ENCODE peak calls at places on chromosome 19, in eight cellular contexts. One of them, this sample, is unnamed.

GRCh38 chr19:31164666-31165265 is 184.5 kb downstream of the TSHZ3 start:
- DNase-seq in activated CD8-positive, alpha-beta memory T cell treated with anti-CD3 and anti-CD28 coated beads for 1 hour: no peak
- DNase-seq in anterior cingulate cortex: no peak
- DNase-seq in endodermal cell: peak; percentile 32
- DNase-seq in mucosa of gallbladder: no peak
- DNase-seq in heart left ventricle: no peak
- DNase-seq in HCT116: no peak
- DNase-seq in NCI-H1417: no peak
- DNase-seq in this sample: no peak

GRCh38 chr19:46716013-46716671 is 772 bp downstream of the PRKD2 start:
- DNase-seq in activated CD8-positive, alpha-beta memory T cell treated with anti-CD3 and anti-CD28 coated beads for 1 hour: no peak
- DNase-seq in anterior cingulate cortex: no peak
- DNase-seq in endodermal cell: peak; percentile 82
- DNase-seq in mucosa of gallbladder: no peak
- DNase-seq in heart left ventricle: no peak
- DNase-seq in HCT116: no peak
- DNase-seq in NCI-H1417: no peak
- DNase-seq in this sample: no peak

GRCh38 chr19:45771331-45771933 is 2.4 kb upstream of the SIX5 start:
- DNase-seq in activated CD8-positive, alpha-beta memory T cell treated with anti-CD3 and anti-CD28 coated beads for 1 hour: no peak
- DNase-seq in anterior cingulate cortex: no peak
- DNase-seq in endodermal cell: peak; percentile 74
- DNase-seq in mucosa of gallbladder: no peak
- DNase-seq in heart left ventricle: peak; percentile 39
- DNase-seq in HCT116: no peak
- DNase-seq in NCI-H1417: no peak
- DNase-seq in this sample: no peak

GRCh38 chr19:17762505-17763229 is 11.4 kb downstream of the FCHO1 start:
- DNase-seq in activated CD8-positive, alpha-beta memory T cell treated with anti-CD3 and anti-CD28 coated beads for 1 hour: no peak
- DNase-seq in anterior cingulate cortex: no peak
- DNase-seq in endodermal cell: peak; percentile 92
- DNase-seq in mucosa of gallbladder: no peak
- DNase-seq in heart left ventricle: no peak
- DNase-seq in HCT116: no peak
- DNase-seq in NCI-H1417: no peak
- DNase-seq in this sample: no peak

GRCh38 chr19:44845286-44845611 is 848 bp upstream of the NECTIN2 start:
- DNase-seq in activated CD8-positive, alpha-beta memory T cell treated with anti-CD3 and anti-CD28 coated beads for 1 hour: no peak
- DNase-seq in anterior cingulate cortex: no peak
- DNase-seq in endodermal cell: no peak
- DNase-seq in mucosa of gallbladder: no peak
- DNase-seq in heart left ventricle: peak; percentile 43
- DNase-seq in HCT116: no peak
- DNase-seq in NCI-H1417: no peak
- DNase-seq in this sample: no peak

GRCh38 chr19:31648347-31648746 is 299.1 kb upstream of the TSHZ3 start:
- DNase-seq in activated CD8-positive, alpha-beta memory T cell treated with anti-CD3 and anti-CD28 coated beads for 1 hour: no peak
- DNase-seq in anterior cingulate cortex: no peak
- DNase-seq in endodermal cell: no peak
- DNase-seq in mucosa of gallbladder: no peak
- DNase-seq in heart left ventricle: no peak
- DNase-seq in HCT116: no peak
- DNase-seq in NCI-H1417: no peak
- DNase-seq in this sample: no peak

GRCh38 chr19:35257113-35257461 is 8.3 kb downstream of the LSR start:
- DNase-seq in activated CD8-positive, alpha-beta memory T cell treated with anti-CD3 and anti-CD28 coated beads for 1 hour: no peak
- DNase-seq in anterior cingulate cortex: no peak
- DNase-seq in endodermal cell: no peak
- DNase-seq in mucosa of gallbladder: no peak
- DNase-seq in heart left ventricle: no peak
- DNase-seq in HCT116: no peak
- DNase-seq in NCI-H1417: no peak
- DNase-seq in this sample: no peak

GRCh38 chr19:45428385-45429231 is 4.9 kb upstream of the ERCC1 start:
- DNase-seq in activated CD8-positive, alpha-beta memory T cell treated with anti-CD3 and anti-CD28 coated beads for 1 hour: no peak
- DNase-seq in anterior cingulate cortex: no peak
- DNase-seq in endodermal cell: peak; percentile 88
- DNase-seq in mucosa of gallbladder: no peak
- DNase-seq in heart left ventricle: peak; percentile 86
- DNase-seq in HCT116: no peak
- DNase-seq in NCI-H1417: no peak
- DNase-seq in this sample: no peak

GRCh38 chr19:48635966-48636858 is 967 bp downstream of the DBP start:
- DNase-seq in activated CD8-positive, alpha-beta memory T cell treated with anti-CD3 and anti-CD28 coated beads for 1 hour: no peak
- DNase-seq in anterior cingulate cortex: no peak
- DNase-seq in endodermal cell: peak; percentile 62
- DNase-seq in mucosa of gallbladder: no peak
- DNase-seq in heart left ventricle: peak; percentile 79
- DNase-seq in HCT116: no peak
- DNase-seq in NCI-H1417: no peak
- DNase-seq in this sample: no peak

GRCh38 chr19:11034449-11035213 is 54.6 kb upstream of the LDLR start:
- DNase-seq in activated CD8-positive, alpha-beta memory T cell treated with anti-CD3 and anti-CD28 coated beads for 1 hour: no peak
- DNase-seq in anterior cingulate cortex: no peak
- DNase-seq in endodermal cell: no peak
- DNase-seq in mucosa of gallbladder: no peak
- DNase-seq in heart left ventricle: no peak
- DNase-seq in HCT116: no peak
- DNase-seq in NCI-H1417: no peak
- DNase-seq in this sample: no peak

GRCh38 chr19:21466627-21467026 is 38.8 kb upstream of the ZNF429 start:
- DNase-seq in activated CD8-positive, alpha-beta memory T cell treated with anti-CD3 and anti-CD28 coated beads for 1 hour: no peak
- DNase-seq in anterior cingulate cortex: no peak
- DNase-seq in endodermal cell: no peak
- DNase-seq in mucosa of gallbladder: no peak
- DNase-seq in heart left ventricle: no peak
- DNase-seq in HCT116: no peak
- DNase-seq in NCI-H1417: no peak
- DNase-seq in this sample: no peak

GRCh38 chr19:52742516-52742915 is 7.7 kb upstream of the ZNF611 start:
- DNase-seq in activated CD8-positive, alpha-beta memory T cell treated with anti-CD3 and anti-CD28 coated beads for 1 hour: no peak
- DNase-seq in anterior cingulate cortex: no peak
- DNase-seq in endodermal cell: no peak
- DNase-seq in mucosa of gallbladder: no peak
- DNase-seq in heart left ventricle: no peak
- DNase-seq in HCT116: no peak
- DNase-seq in NCI-H1417: no peak
- DNase-seq in this sample: no peak

GRCh38 chr19:39405261-39405912 is 1.3 kb upstream of the ZFP36 start:
- DNase-seq in activated CD8-positive, alpha-beta memory T cell treated with anti-CD3 and anti-CD28 coated beads for 1 hour: no peak
- DNase-seq in anterior cingulate cortex: no peak
- DNase-seq in endodermal cell: no peak
- DNase-seq in mucosa of gallbladder: no peak
- DNase-seq in heart left ventricle: no peak
- DNase-seq in HCT116: no peak
- DNase-seq in NCI-H1417: no peak
- DNase-seq in this sample: no peak

GRCh38 chr19:17026041-17026658 is 460 bp downstream of the CPAMD8 start:
- DNase-seq in activated CD8-positive, alpha-beta memory T cell treated with anti-CD3 and anti-CD28 coated beads for 1 hour: no peak
- DNase-seq in anterior cingulate cortex: no peak
- DNase-seq in endodermal cell: peak; percentile 70
- DNase-seq in mucosa of gallbladder: no peak
- DNase-seq in heart left ventricle: no peak
- DNase-seq in HCT116: no peak
- DNase-seq in NCI-H1417: no peak
- DNase-seq in this sample: no peak

GRCh38 chr19:40304306-40304705 is 19.2 kb upstream of the AKT2 start:
- DNase-seq in activated CD8-positive, alpha-beta memory T cell treated with anti-CD3 and anti-CD28 coated beads for 1 hour: no peak
- DNase-seq in anterior cingulate cortex: no peak
- DNase-seq in endodermal cell: no peak
- DNase-seq in mucosa of gallbladder: no peak
- DNase-seq in heart left ventricle: no peak
- DNase-seq in HCT116: no peak
- DNase-seq in NCI-H1417: no peak
- DNase-seq in this sample: no peak

GRCh38 chr19:13441810-13442512 is 64.3 kb downstream of the CACNA1A start:
- DNase-seq in activated CD8-positive, alpha-beta memory T cell treated with anti-CD3 and anti-CD28 coated beads for 1 hour: no peak
- DNase-seq in anterior cingulate cortex: no peak
- DNase-seq in endodermal cell: peak; percentile 89
- DNase-seq in mucosa of gallbladder: peak; percentile 31
- DNase-seq in heart left ventricle: peak; percentile 32
- DNase-seq in HCT116: no peak
- DNase-seq in NCI-H1417: no peak
- DNase-seq in this sample: peak; percentile 16

GRCh38 chr19:31270897-31271568 is 78.2 kb downstream of the TSHZ3 start:
- DNase-seq in activated CD8-positive, alpha-beta memory T cell treated with anti-CD3 and anti-CD28 coated beads for 1 hour: no peak
- DNase-seq in anterior cingulate cortex: no peak
- DNase-seq in endodermal cell: no peak
- DNase-seq in mucosa of gallbladder: no peak
- DNase-seq in heart left ventricle: no peak
- DNase-seq in HCT116: no peak
- DNase-seq in NCI-H1417: no peak
- DNase-seq in this sample: no peak

GRCh38 chr19:10279737-10280442 is 6.9 kb upstream of the ICAM4 start:
- DNase-seq in activated CD8-positive, alpha-beta memory T cell treated with anti-CD3 and anti-CD28 coated beads for 1 hour: no peak
- DNase-seq in anterior cingulate cortex: no peak
- DNase-seq in endodermal cell: no peak
- DNase-seq in mucosa of gallbladder: no peak
- DNase-seq in heart left ventricle: no peak
- DNase-seq in HCT116: no peak
- DNase-seq in NCI-H1417: no peak
- DNase-seq in this sample: no peak

GRCh38 chr19:18278521-18279265 is 2.7 kb downstream of the JUND start:
- DNase-seq in activated CD8-positive, alpha-beta memory T cell treated with anti-CD3 and anti-CD28 coated beads for 1 hour: no peak
- DNase-seq in anterior cingulate cortex: no peak
- DNase-seq in endodermal cell: peak; percentile 70
- DNase-seq in mucosa of gallbladder: no peak
- DNase-seq in heart left ventricle: no peak
- DNase-seq in HCT116: no peak
- DNase-seq in NCI-H1417: no peak
- DNase-seq in this sample: peak; percentile 59

GRCh38 chr19:6639439-6639838 is 30.5 kb downstream of the TNFSF14 start:
- DNase-seq in activated CD8-positive, alpha-beta memory T cell treated with anti-CD3 and anti-CD28 coated beads for 1 hour: no peak
- DNase-seq in anterior cingulate cortex: no peak
- DNase-seq in endodermal cell: no peak
- DNase-seq in mucosa of gallbladder: no peak
- DNase-seq in heart left ventricle: no peak
- DNase-seq in HCT116: no peak
- DNase-seq in NCI-H1417: no peak
- DNase-seq in this sample: no peak